ENCODE peak calls at places on chromosomes 2 and 18, in four cellular contexts. One of them, this sample, is unnamed.

GRCh38 chr18:63869374-63869773 is 18.1 kb upstream of the SERPINB2 start:
- DNase-seq in heart left ventricle: no peak
- DNase-seq in right cardiac atrium: no peak
- DNase-seq in gastrocnemius medialis: no peak
- DNase-seq in this sample: no peak

GRCh38 chr2:174779361-174779928 is 15.2 kb upstream of the CHRNA1 start:
- DNase-seq in heart left ventricle: no peak
- DNase-seq in right cardiac atrium: no peak
- DNase-seq in gastrocnemius medialis: no peak
- DNase-seq in this sample: no peak

GRCh38 chr2:153543639-153544071 is 65.1 kb upstream of the RPRM start:
- DNase-seq in heart left ventricle: no peak
- DNase-seq in right cardiac atrium: no peak
- DNase-seq in gastrocnemius medialis: no peak
- DNase-seq in this sample: no peak

GRCh38 chr18:49742563-49743295 is 70.6 kb downstream of the ACAA2 start:
- DNase-seq in heart left ventricle: no peak
- DNase-seq in right cardiac atrium: no peak
- DNase-seq in gastrocnemius medialis: no peak
- DNase-seq in this sample: no peak

GRCh38 chr2:169386621-169387235 is 24.4 kb upstream of the LRP2 start:
- DNase-seq in heart left ventricle: no peak
- DNase-seq in right cardiac atrium: no peak
- DNase-seq in gastrocnemius medialis: no peak
- DNase-seq in this sample: no peak

GRCh38 chr18:64055019-64055418 is 85.1 kb downstream of the SERPINB8 start:
- DNase-seq in heart left ventricle: no peak
- DNase-seq in right cardiac atrium: no peak
- DNase-seq in gastrocnemius medialis: no peak
- DNase-seq in this sample: no peak

GRCh38 chr18:78589916-78590437 is 389.6 kb upstream of the SALL3 start:
- DNase-seq in heart left ventricle: no peak
- DNase-seq in right cardiac atrium: no peak
- DNase-seq in gastrocnemius medialis: no peak
- DNase-seq in this sample: no peak

GRCh38 chr2:191916826-191917225 is 69.9 kb upstream of the CAVIN2 start:
- DNase-seq in heart left ventricle: no peak
- DNase-seq in right cardiac atrium: no peak
- DNase-seq in gastrocnemius medialis: no peak
- DNase-seq in this sample: no peak

GRCh38 chr18:60372598-60372997 is at the start of gene MC4R:
- DNase-seq in heart left ventricle: peak; percentile 22
- DNase-seq in right cardiac atrium: peak; percentile 67
- DNase-seq in gastrocnemius medialis: no peak
- DNase-seq in this sample: no peak

GRCh38 chr18:31512203-31512764 is 14.3 kb downstream of the DSG2 start:
- DNase-seq in heart left ventricle: no peak
- DNase-seq in right cardiac atrium: no peak
- DNase-seq in gastrocnemius medialis: no peak
- DNase-seq in this sample: no peak
- H3K4me1 ChIP-seq in heart left ventricle: no peaks in the 10 kb centered on the region
- H3K4me1 ChIP-seq in right cardiac atrium: peaks cover 6% of the 10 kb centered on the region
- H3K4me1 ChIP-seq in gastrocnemius medialis: no peaks in the 10 kb centered on the region
- H3K4me1 ChIP-seq in this sample: peaks cover 12% of the 10 kb centered on the region

GRCh38 chr18:30387401-30387800 is 655.1 kb downstream of the DSC3 start:
- DNase-seq in heart left ventricle: no peak
- DNase-seq in right cardiac atrium: no peak
- DNase-seq in gastrocnemius medialis: no peak
- DNase-seq in this sample: no peak
- H3K4me1 ChIP-seq in heart left ventricle: no peaks in the 10 kb centered on the region
- H3K4me1 ChIP-seq in right cardiac atrium: no peaks in the 10 kb centered on the region
- H3K4me1 ChIP-seq in gastrocnemius medialis: no peaks in the 10 kb centered on the region
- H3K4me1 ChIP-seq in this sample: no peaks in the 10 kb centered on the region

GRCh38 chr18:37435996-37436395 is 129.6 kb downstream of the CELF4 start:
- DNase-seq in heart left ventricle: no peak
- DNase-seq in right cardiac atrium: no peak
- DNase-seq in gastrocnemius medialis: no peak
- DNase-seq in this sample: no peak
- H3K4me1 ChIP-seq in heart left ventricle: peaks cover 3% of the 10 kb centered on the region
- H3K4me1 ChIP-seq in right cardiac atrium: no peaks in the 10 kb centered on the region
- H3K4me1 ChIP-seq in gastrocnemius medialis: no peaks in the 10 kb centered on the region
- H3K4me1 ChIP-seq in this sample: no peaks in the 10 kb centered on the region

DNA sequence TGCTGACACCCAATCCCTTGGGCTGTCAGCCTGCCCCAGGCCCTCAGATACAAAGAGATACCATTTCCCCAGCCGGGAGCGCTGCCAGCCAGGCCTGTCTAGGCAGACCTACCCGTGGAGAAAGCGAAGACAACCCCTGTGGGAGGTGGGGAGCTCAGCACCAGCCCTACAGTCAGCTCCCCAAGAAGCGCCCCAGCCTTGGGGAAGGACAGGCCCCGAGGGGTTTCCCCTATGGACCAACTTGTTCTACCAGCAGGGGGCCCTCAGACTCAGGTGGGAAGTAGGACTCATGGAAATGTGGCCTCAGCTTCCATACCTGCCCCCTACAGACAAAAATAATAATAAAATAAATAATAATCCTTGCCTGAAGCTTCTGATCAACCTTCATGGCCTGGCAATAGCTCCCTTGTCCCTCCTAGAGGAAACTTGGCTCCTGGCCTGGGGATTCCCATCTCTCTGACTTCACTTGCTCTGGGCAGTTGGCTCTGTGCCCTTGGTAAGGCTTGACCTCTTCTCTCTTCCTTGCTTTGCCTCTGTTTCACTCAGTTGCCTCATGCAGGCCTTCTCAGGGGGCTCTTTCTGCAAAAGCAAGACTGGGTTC is 7.0 kb downstream of the SLC35F6 start:
- DNase-seq in heart left ventricle: peak; percentile 92
- DNase-seq in right cardiac atrium: peak; percentile 92
- DNase-seq in gastrocnemius medialis: peak; percentile 90
- DNase-seq in this sample: peak; percentile 62
- H3K4me1 ChIP-seq in heart left ventricle: peaks cover 54% of the 10 kb centered on the region
- H3K4me1 ChIP-seq in right cardiac atrium: peaks cover 34% of the 10 kb centered on the region
- H3K4me1 ChIP-seq in gastrocnemius medialis: peaks cover 55% of the 10 kb centered on the region
- H3K4me1 ChIP-seq in this sample: peaks cover 20% of the 10 kb centered on the region